ENCODE peak calls at places on chromosomes 5 and 9, in eight cellular contexts. V, U, F, M, G, O, D and Q are unnamed samples.
A peak's percentile ranks its signal among the peaks of the same experiment; 100 is the strongest.

GRCh38 chr5:149141957-149142851 is 911 bp downstream of the ABLIM3 start:
- DNase-seq in V (no peak), U (no peak), F (peak; percentile 74), M (peak; percentile 61), G (peak; percentile 58), O (peak; percentile 40), D (no peak), Q (no peak)

GRCh38 chr9:33791117-33791516 is 4.2 kb upstream of the PRSS3 start:
- DNase-seq in V (peak; percentile 58), U (no peak), F (no peak), M (peak; percentile 31), G (peak; percentile 33), O (no peak), D (no peak), Q (no peak)

GRCh38 chr5:42653705-42654104 is 102.9 kb upstream of the CCDC152 start:
- DNase-seq in V (no peak), U (no peak), F (no peak), M (no peak), G (no peak), O (no peak), D (no peak), Q (no peak)

GRCh38 chr9:88781500-88782391 is 209.5 kb upstream of the S1PR3 start:
- DNase-seq in V (peak; percentile 93), U (no peak), F (peak; percentile 73), M (peak; percentile 94), G (peak; percentile 66), O (no peak), D (no peak), Q (no peak)

GRCh38 chr5:167814828-167815227 is 476.6 kb upstream of the WWC1 start:
- DNase-seq in V (no peak), U (no peak), F (no peak), M (peak; percentile 78), G (no peak), O (peak; percentile 37), D (no peak), Q (peak; percentile 99)

GRCh38 chr9:63816742-63817621 is 1468.0 kb downstream of the FOXD4L5 start:
- DNase-seq in V (peak; percentile 52), U (peak; percentile 95), F (peak; percentile 83), M (peak; percentile 92), G (peak; percentile 88), O (peak; percentile 51), D (peak; percentile 88), Q (no peak)

GRCh38 chr9:130498298-130498917 is 53.6 kb downstream of the ASS1 start:
- DNase-seq in V (peak; percentile 63), U (no peak), F (no peak), M (no peak), G (no peak), O (no peak), D (no peak), Q (no peak)

GRCh38 chr5:126967808-126968466 is 62.4 kb downstream of the MARCHF3 start:
- DNase-seq in V (no peak), U (no peak), F (no peak), M (no peak), G (no peak), O (no peak), D (no peak), Q (no peak)

GRCh38 chr5:159091596-159091995 is 8.1 kb downstream of the EBF1 start:
- DNase-seq in V (no peak), U (no peak), F (no peak), M (no peak), G (no peak), O (no peak), D (no peak), Q (no peak)

GRCh38 chr9:120869726-120870125 is 7.3 kb downstream of the PHF19 start:
- DNase-seq in V (no peak), U (peak; percentile 89), F (no peak), M (no peak), G (no peak), O (no peak), D (no peak), Q (no peak)

GRCh38 chr5:147743012-147743411 is 39.5 kb downstream of the JAKMIP2 start:
- DNase-seq in V (no peak), U (no peak), F (no peak), M (no peak), G (no peak), O (no peak), D (no peak), Q (no peak)

GRCh38 chr5:10227396-10227795 is 22.3 kb downstream of the ATPSCKMT start:
- DNase-seq in V (no peak), U (no peak), F (no peak), M (peak; percentile 62), G (no peak), O (no peak), D (no peak), Q (no peak)

GRCh38 chr5:110727025-110727314 is 499 bp upstream of the TMEM232 start:
- DNase-seq in V (no peak), U (no peak), F (no peak), M (no peak), G (no peak), O (no peak), D (no peak), Q (no peak)

GRCh38 chr9:90002299-90003045 is 397.7 kb downstream of the GADD45G start:
- DNase-seq in V (no peak), U (no peak), F (no peak), M (no peak), G (no peak), O (no peak), D (no peak), Q (no peak)

GRCh38 chr5:69010443-69010842 is 83.4 kb upstream of the SLC30A5 start:
- DNase-seq in V (no peak), U (no peak), F (no peak), M (no peak), G (no peak), O (no peak), D (no peak), Q (no peak)

GRCh38 chr9:123763910-123764588 is 165.9 kb downstream of the DENND1A start:
- DNase-seq in V (no peak), U (no peak), F (no peak), M (peak; percentile 42), G (no peak), O (no peak), D (no peak), Q (peak; percentile 81)

GRCh38 chr5:24633705-24634325 is 11.0 kb downstream of the CDH10 start:
- DNase-seq in V (peak; percentile 60), U (no peak), F (no peak), M (peak; percentile 45), G (no peak), O (no peak), D (no peak), Q (no peak)

GRCh38 chr5:169020102-169020501 is 280.8 kb downstream of the SLIT3 start:
- DNase-seq in V (peak; percentile 3), U (no peak), F (no peak), M (peak; percentile 8), G (no peak), O (no peak), D (no peak), Q (no peak)

GRCh38 chr5:127373858-127374491 is 83.4 kb downstream of the MEGF10 start:
- DNase-seq in V (peak; percentile 22), U (no peak), F (no peak), M (no peak), G (no peak), O (no peak), D (no peak), Q (no peak)

GRCh38 chr5:10724799-10725507 is 36.1 kb downstream of the DAP start:
- DNase-seq in V (peak; percentile 20), U (no peak), F (peak; percentile 78), M (peak; percentile 95), G (peak; percentile 85), O (peak; percentile 17), D (no peak), Q (no peak)

GRCh38 chr5:152393420-152393819 is 11.7 kb downstream of the NMUR2 start:
- DNase-seq in V (no peak), U (no peak), F (no peak), M (no peak), G (no peak), O (no peak), D (no peak), Q (no peak)

GRCh38 chr9:22031664-22032411 is 22.7 kb upstream of the CDKN2B start:
- DNase-seq in V (no peak), U (no peak), F (no peak), M (no peak), G (no peak), O (no peak), D (no peak), Q (no peak)

GRCh38 chr5:109743041-109743531 is 53.4 kb downstream of the MAN2A1 start:
- DNase-seq in V (no peak), U (no peak), F (no peak), M (no peak), G (no peak), O (no peak), D (no peak), Q (no peak)

GRCh38 chr5:56900858-56901578 is 8.4 kb upstream of the SETD9 start:
- DNase-seq in V (peak; percentile 63), U (no peak), F (no peak), M (peak; percentile 58), G (no peak), O (peak; percentile 40), D (no peak), Q (no peak)

GRCh38 chr5:84791153-84791552 is 406.5 kb upstream of the EDIL3 start:
- DNase-seq in V (no peak), U (no peak), F (no peak), M (no peak), G (no peak), O (no peak), D (no peak), Q (no peak)

DNA sequence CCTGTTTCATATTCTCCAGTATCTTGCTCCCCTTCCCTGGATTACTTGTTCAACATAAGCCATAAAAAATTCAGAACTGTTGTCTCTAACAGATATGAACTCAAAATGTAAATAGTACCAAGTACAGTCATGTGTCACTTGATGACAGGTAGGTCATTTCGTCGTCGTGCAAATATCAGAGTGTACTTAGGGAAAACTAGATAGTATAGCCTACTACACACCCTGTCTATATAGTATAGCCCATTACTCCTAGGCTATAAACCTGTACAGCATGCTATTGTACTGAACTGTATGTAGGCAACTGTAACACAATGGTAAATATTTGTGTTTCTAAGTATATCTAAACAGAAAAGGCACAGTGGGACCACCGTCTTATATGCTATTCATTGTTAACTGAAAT is 39.1 kb downstream of the SMIM15 start:
- DNase-seq in V (no peak), U (no peak), F (no peak), M (no peak), G (no peak), O (no peak), D (no peak), Q (no peak)
- H3K4me3 ChIP-seq in V (no peak overlapping the region), U (no peak overlapping the region), F (no peak overlapping the region), M (no peak overlapping the region), G (no peak overlapping the region), O (no peak overlapping the region), D (no peak overlapping the region), Q (no peak overlapping the region)

GRCh38 chr9:97109194-97109811 is 70.4 kb upstream of the CTSV start:
- DNase-seq in V (peak; percentile 70), U (no peak), F (no peak), M (peak; percentile 31), G (no peak), O (peak; percentile 9), D (peak; percentile 7), Q (no peak)
- TF ChIP-seq CTCF in V (peak; percentile 72), U (no peak), F (no peak), M (peak; percentile 46), G (peak; percentile 36), O (no peak), D (peak; percentile 75), Q (peak; percentile 40)

GRCh38 chr9:14316574-14317304 is 2.8 kb upstream of the NFIB start:
- DNase-seq in V (no peak), U (no peak), F (peak; percentile 76), M (no peak), G (peak; percentile 57), O (no peak), D (no peak), Q (no peak)
- H3K4me3 ChIP-seq in V (peak overlapping the region; percentile 79), U (no peak overlapping the region), F (peak overlapping the region; percentile 95), M (no peak overlapping the region), G (peak overlapping the region; percentile 83), O (peak overlapping the region; percentile 59), D (no peak overlapping the region), Q (no peak overlapping the region)

GRCh38 chr5:103446813-103447212 is 115.8 kb downstream of the NUDT12 start:
- DNase-seq in V (no peak), U (no peak), F (no peak), M (no peak), G (no peak), O (no peak), D (no peak), Q (no peak)
- TF ChIP-seq CTCF in V (no peak), U (no peak), F (no peak), M (no peak), G (no peak), O (no peak), D (no peak), Q (no peak)